ENCODE peak calls at places on chromosomes 11 and 22, in ten cellular contexts. One of them, this sample, is unnamed. For H3K9me3, the result is how much of the 10 kb centered on the place peaks cover.

GRCh38 chr11:72012091-72012630 is 13.5 kb downstream of the IL18BP start:
- DNase-seq in PC-3: no peak
- DNase-seq in IMR-90: no peak
- DNase-seq in HepG2: no peak
- DNase-seq in DND-41: no peak
- DNase-seq in endodermal cell: no peak
- DNase-seq in mesenchymal stem cell: no peak
- DNase-seq in mammary epithelial cell: no peak
- DNase-seq in neural progenitor cell: no peak
- DNase-seq in HCT116: no peak
- DNase-seq in this sample: no peak

GRCh38 chr22:49042066-49042465 is 785.6 kb downstream of the BRD1 start:
- DNase-seq in PC-3: no peak
- DNase-seq in IMR-90: no peak
- DNase-seq in HepG2: no peak
- DNase-seq in DND-41: no peak
- DNase-seq in endodermal cell: no peak
- DNase-seq in mesenchymal stem cell: no peak
- DNase-seq in mammary epithelial cell: no peak
- DNase-seq in neural progenitor cell: no peak
- DNase-seq in HCT116: no peak
- DNase-seq in this sample: no peak

GRCh38 chr22:19568337-19569311 is 44.4 kb upstream of the CLDN5 start:
- DNase-seq in PC-3: peak
- DNase-seq in IMR-90: peak
- DNase-seq in HepG2: no peak
- DNase-seq in DND-41: no peak
- DNase-seq in endodermal cell: no peak
- DNase-seq in mesenchymal stem cell: peak
- DNase-seq in mammary epithelial cell: peak
- DNase-seq in neural progenitor cell: no peak
- DNase-seq in HCT116: no peak
- DNase-seq in this sample: no peak

GRCh38 chr11:93921695-93922468 is 71.5 kb upstream of the VSTM5 start:
- DNase-seq in PC-3: peak
- DNase-seq in IMR-90: peak
- DNase-seq in HepG2: peak
- DNase-seq in DND-41: peak
- DNase-seq in endodermal cell: peak
- DNase-seq in mesenchymal stem cell: peak
- DNase-seq in mammary epithelial cell: peak
- DNase-seq in neural progenitor cell: peak
- DNase-seq in HCT116: peak
- DNase-seq in this sample: peak

GRCh38 chr11:71962428-71963038 is 33.7 kb downstream of the RNF121 start:
- DNase-seq in PC-3: peak
- DNase-seq in IMR-90: peak
- DNase-seq in HepG2: no peak
- DNase-seq in DND-41: no peak
- DNase-seq in endodermal cell: no peak
- DNase-seq in mesenchymal stem cell: peak
- DNase-seq in mammary epithelial cell: no peak
- DNase-seq in neural progenitor cell: no peak
- DNase-seq in HCT116: no peak
- DNase-seq in this sample: no peak

GRCh38 chr22:29314074-29314473 is 1.4 kb downstream of the RASL10A start:
- DNase-seq in PC-3: no peak
- DNase-seq in IMR-90: no peak
- DNase-seq in HepG2: no peak
- DNase-seq in DND-41: no peak
- DNase-seq in endodermal cell: no peak
- DNase-seq in mesenchymal stem cell: no peak
- DNase-seq in mammary epithelial cell: no peak
- DNase-seq in neural progenitor cell: no peak
- DNase-seq in HCT116: no peak
- DNase-seq in this sample: no peak

GRCh38 chr11:22466809-22467208 is 128.6 kb downstream of the SLC17A6 start:
- DNase-seq in PC-3: peak
- DNase-seq in IMR-90: peak
- DNase-seq in HepG2: no peak
- DNase-seq in DND-41: no peak
- DNase-seq in endodermal cell: no peak
- DNase-seq in mesenchymal stem cell: peak
- DNase-seq in mammary epithelial cell: peak
- DNase-seq in neural progenitor cell: peak
- DNase-seq in HCT116: peak
- DNase-seq in this sample: no peak

GRCh38 chr11:120715239-120715638 is 203.7 kb downstream of the GRIK4 start:
- DNase-seq in PC-3: peak
- DNase-seq in IMR-90: no peak
- DNase-seq in HepG2: peak
- DNase-seq in DND-41: peak
- DNase-seq in endodermal cell: no peak
- DNase-seq in mesenchymal stem cell: no peak
- DNase-seq in mammary epithelial cell: no peak
- DNase-seq in neural progenitor cell: peak
- DNase-seq in HCT116: no peak
- DNase-seq in this sample: no peak

GRCh38 chr11:57900315-57900714 is 123.4 kb upstream of the OR9Q1 start:
- DNase-seq in PC-3: peak
- DNase-seq in IMR-90: no peak
- DNase-seq in HepG2: no peak
- DNase-seq in DND-41: no peak
- DNase-seq in endodermal cell: no peak
- DNase-seq in mesenchymal stem cell: no peak
- DNase-seq in mammary epithelial cell: peak
- DNase-seq in neural progenitor cell: no peak
- DNase-seq in HCT116: no peak
- DNase-seq in this sample: no peak

DNA sequence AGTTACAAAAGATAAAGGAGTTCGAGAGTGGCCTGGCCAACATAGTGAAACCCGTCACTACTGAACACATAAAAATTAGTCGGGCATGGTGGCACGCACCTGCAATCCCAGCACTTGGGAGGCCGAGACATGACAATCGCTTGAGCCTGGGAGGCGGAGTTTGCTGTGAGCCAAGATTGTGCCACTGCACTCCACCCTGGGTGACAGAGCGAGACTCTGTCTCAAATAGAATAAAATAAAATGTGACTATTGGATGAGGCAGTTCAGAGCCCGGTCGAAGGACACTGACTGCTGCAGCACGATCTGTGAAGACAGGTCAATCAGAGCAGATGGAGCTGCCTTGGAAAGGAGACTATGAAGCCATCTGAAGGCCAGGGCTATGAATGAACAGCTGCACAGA is 37.7 kb upstream of the ANO1 start:
- DNase-seq in PC-3: no peak
- DNase-seq in IMR-90: no peak
- DNase-seq in HepG2: no peak
- DNase-seq in DND-41: no peak
- DNase-seq in endodermal cell: peak
- DNase-seq in mesenchymal stem cell: no peak
- DNase-seq in mammary epithelial cell: no peak
- DNase-seq in neural progenitor cell: no peak
- DNase-seq in HCT116: no peak
- DNase-seq in this sample: no peak
- H3K9me3 ChIP-seq in PC-3: under half
- H3K9me3 ChIP-seq in IMR-90: under half
- H3K9me3 ChIP-seq in HepG2: under half
- H3K9me3 ChIP-seq in DND-41: under half
- H3K9me3 ChIP-seq in endodermal cell: half or more
- H3K9me3 ChIP-seq in mesenchymal stem cell: half or more
- H3K9me3 ChIP-seq in mammary epithelial cell: under half
- H3K9me3 ChIP-seq in neural progenitor cell: under half
- H3K9me3 ChIP-seq in HCT116: under half
- H3K9me3 ChIP-seq in this sample: half or more

GRCh38 chr11:80616070-80616800 is 1175.4 kb upstream of the TENM4 start:
- DNase-seq in PC-3: no peak
- DNase-seq in IMR-90: no peak
- DNase-seq in HepG2: no peak
- DNase-seq in DND-41: no peak
- DNase-seq in endodermal cell: no peak
- DNase-seq in mesenchymal stem cell: no peak
- DNase-seq in mammary epithelial cell: no peak
- DNase-seq in neural progenitor cell: no peak
- DNase-seq in HCT116: no peak
- DNase-seq in this sample: no peak

GRCh38 chr11:80627364-80627763 is 1186.5 kb upstream of the TENM4 start:
- DNase-seq in PC-3: no peak
- DNase-seq in IMR-90: no peak
- DNase-seq in HepG2: no peak
- DNase-seq in DND-41: no peak
- DNase-seq in endodermal cell: no peak
- DNase-seq in mesenchymal stem cell: no peak
- DNase-seq in mammary epithelial cell: no peak
- DNase-seq in neural progenitor cell: no peak
- DNase-seq in HCT116: no peak
- DNase-seq in this sample: no peak

GRCh38 chr11:80617156-80617555 is 1176.3 kb upstream of the TENM4 start:
- DNase-seq in PC-3: no peak
- DNase-seq in IMR-90: no peak
- DNase-seq in HepG2: no peak
- DNase-seq in DND-41: no peak
- DNase-seq in endodermal cell: no peak
- DNase-seq in mesenchymal stem cell: no peak
- DNase-seq in mammary epithelial cell: no peak
- DNase-seq in neural progenitor cell: no peak
- DNase-seq in HCT116: no peak
- DNase-seq in this sample: no peak

GRCh38 chr11:80620867-80621266 is 1180.0 kb upstream of the TENM4 start:
- DNase-seq in PC-3: no peak
- DNase-seq in IMR-90: no peak
- DNase-seq in HepG2: no peak
- DNase-seq in DND-41: no peak
- DNase-seq in endodermal cell: no peak
- DNase-seq in mesenchymal stem cell: no peak
- DNase-seq in mammary epithelial cell: no peak
- DNase-seq in neural progenitor cell: no peak
- DNase-seq in HCT116: no peak
- DNase-seq in this sample: no peak

DNA sequence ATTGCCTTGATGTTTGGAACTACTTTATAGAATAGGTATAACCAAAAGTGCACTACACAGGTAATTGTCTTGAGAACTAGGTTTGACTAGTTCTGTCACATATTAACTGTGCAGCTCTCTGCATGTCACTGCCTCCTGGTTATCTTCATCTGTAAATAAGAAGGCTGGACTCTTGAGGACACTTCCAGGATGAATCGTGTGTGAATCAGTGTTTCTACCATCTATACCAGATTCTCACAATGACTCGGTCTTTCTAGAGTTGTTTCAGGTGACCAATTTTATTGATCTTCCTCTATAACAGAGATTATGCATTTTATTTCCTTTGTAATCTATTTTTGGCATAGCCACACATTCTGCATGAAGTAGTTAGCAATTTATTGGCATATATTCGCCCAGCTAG is 1181.0 kb upstream of the TENM4 start:
- DNase-seq in PC-3: peak
- DNase-seq in IMR-90: no peak
- DNase-seq in HepG2: no peak
- DNase-seq in DND-41: no peak
- DNase-seq in endodermal cell: no peak
- DNase-seq in mesenchymal stem cell: no peak
- DNase-seq in mammary epithelial cell: no peak
- DNase-seq in neural progenitor cell: no peak
- DNase-seq in HCT116: no peak
- DNase-seq in this sample: no peak
- H3K9ac ChIP-seq in PC-3: no peak
- H3K9ac ChIP-seq in IMR-90: no peak
- H3K9ac ChIP-seq in HepG2: no peak
- H3K9ac ChIP-seq in DND-41: no peak
- H3K9ac ChIP-seq in endodermal cell: no peak
- H3K9ac ChIP-seq in mesenchymal stem cell: no peak
- H3K9ac ChIP-seq in mammary epithelial cell: no peak
- H3K9ac ChIP-seq in neural progenitor cell: no peak
- H3K9ac ChIP-seq in HCT116: no peak
- H3K9ac ChIP-seq in this sample: no peak

GRCh38 chr11:95068549-95068948 is 1.8 kb downstream of the SRSF8 start:
- DNase-seq in PC-3: peak
- DNase-seq in IMR-90: peak
- DNase-seq in HepG2: peak
- DNase-seq in DND-41: peak
- DNase-seq in endodermal cell: peak
- DNase-seq in mesenchymal stem cell: peak
- DNase-seq in mammary epithelial cell: peak
- DNase-seq in neural progenitor cell: peak
- DNase-seq in HCT116: peak
- DNase-seq in this sample: peak
- H3K4me3 ChIP-seq in PC-3: peak
- H3K4me3 ChIP-seq in IMR-90: peak
- H3K4me3 ChIP-seq in HepG2: peak
- H3K4me3 ChIP-seq in DND-41: peak
- H3K4me3 ChIP-seq in endodermal cell: peak
- H3K4me3 ChIP-seq in mesenchymal stem cell: no peak
- H3K4me3 ChIP-seq in mammary epithelial cell: peak
- H3K4me3 ChIP-seq in neural progenitor cell: peak
- H3K4me3 ChIP-seq in HCT116: peak
- H3K4me3 ChIP-seq in this sample: peak

GRCh38 chr11:108204918-108205499 is 17.4 kb downstream of the NPAT start:
- DNase-seq in PC-3: no peak
- DNase-seq in IMR-90: no peak
- DNase-seq in HepG2: no peak
- DNase-seq in DND-41: no peak
- DNase-seq in endodermal cell: no peak
- DNase-seq in mesenchymal stem cell: no peak
- DNase-seq in mammary epithelial cell: no peak
- DNase-seq in neural progenitor cell: no peak
- DNase-seq in HCT116: no peak
- DNase-seq in this sample: no peak
- H3K9me3 ChIP-seq in PC-3: under half
- H3K9me3 ChIP-seq in IMR-90: under half
- H3K9me3 ChIP-seq in HepG2: under half
- H3K9me3 ChIP-seq in DND-41: half or more
- H3K9me3 ChIP-seq in endodermal cell: half or more
- H3K9me3 ChIP-seq in mesenchymal stem cell: under half
- H3K9me3 ChIP-seq in mammary epithelial cell: under half
- H3K9me3 ChIP-seq in neural progenitor cell: under half
- H3K9me3 ChIP-seq in HCT116: under half
- H3K9me3 ChIP-seq in this sample: under half

This sample was measured in NT2/D1.